ENCODE peak calls at places on chromosomes 16 and 17, in four cellular contexts. One of them, this sample, is unnamed.

GRCh38 chr17:21368545-21369246 is 7.5 kb upstream of the KCNJ12 start:
- DNase-seq in NCI-H1092 treated with DMSO at 0.1 percent for 48 hours: no peak
- DNase-seq in NCI-H1694 treated with DMSO at 0.1 percent for 48 hours: no peak
- DNase-seq in H54: peak; percentile 83
- DNase-seq in this sample: no peak

GRCh38 chr17:32269377-32269776 is 3.7 kb downstream of the RHBDL3 start:
- DNase-seq in NCI-H1092 treated with DMSO at 0.1 percent for 48 hours: no peak
- DNase-seq in H54: no peak
- DNase-seq in NCI-H1694 treated with DMSO at 0.1 percent for 48 hours: peak; percentile 73
- DNase-seq in this sample: no peak

GRCh38 chr17:46943511-46944393 is 20.8 kb downstream of the GOSR2 start:
- DNase-seq in NCI-H1092 treated with DMSO at 0.1 percent for 48 hours: no peak
- DNase-seq in H54: no peak
- DNase-seq in NCI-H1694 treated with DMSO at 0.1 percent for 48 hours: no peak
- DNase-seq in this sample: peak; percentile 36

GRCh38 chr16:52498640-52499039 is 48.3 kb downstream of the TOX3 start:
- DNase-seq in H54: no peak
- DNase-seq in NCI-H1694 treated with DMSO at 0.1 percent for 48 hours: no peak
- DNase-seq in NCI-H1092 treated with DMSO at 0.1 percent for 48 hours: no peak
- DNase-seq in this sample: no peak

GRCh38 chr17:81895400-81895799 is 3.9 kb downstream of the ANAPC11 start:
- DNase-seq in NCI-H1694 treated with DMSO at 0.1 percent for 48 hours: no peak
- DNase-seq in H54: no peak
- DNase-seq in NCI-H1092 treated with DMSO at 0.1 percent for 48 hours: no peak
- DNase-seq in this sample: no peak

GRCh38 chr17:42518046-42518754 is 17.8 kb upstream of the NAGLU start:
- DNase-seq in H54: peak; percentile 69
- DNase-seq in NCI-H1694 treated with DMSO at 0.1 percent for 48 hours: peak; percentile 45
- DNase-seq in NCI-H1092 treated with DMSO at 0.1 percent for 48 hours: no peak
- DNase-seq in this sample: peak; percentile 47

GRCh38 chr17:75783803-75784472 is 668 bp upstream of the UNK start:
- DNase-seq in H54: no peak
- DNase-seq in NCI-H1092 treated with DMSO at 0.1 percent for 48 hours: no peak
- DNase-seq in NCI-H1694 treated with DMSO at 0.1 percent for 48 hours: no peak
- DNase-seq in this sample: peak; percentile 34

GRCh38 chr17:72360386-72360940 is 239.6 kb downstream of the SOX9 start:
- DNase-seq in NCI-H1694 treated with DMSO at 0.1 percent for 48 hours: no peak
- DNase-seq in NCI-H1092 treated with DMSO at 0.1 percent for 48 hours: no peak
- DNase-seq in H54: no peak
- DNase-seq in this sample: no peak

GRCh38 chr16:89972244-89973234 is 24.0 kb downstream of the DEF8 start:
- DNase-seq in NCI-H1694 treated with DMSO at 0.1 percent for 48 hours: peak; percentile 71
- DNase-seq in NCI-H1092 treated with DMSO at 0.1 percent for 48 hours: peak; percentile 87
- DNase-seq in H54: peak; percentile 99
- DNase-seq in this sample: peak; percentile 93

This sample was measured in thyroid gland.